ENCODE peak calls at places on chromosome 9, in six cellular contexts. S is astrocyte of the hippocampus, T is nephron progenitor cell, Z is NCI-H226, U is transverse colon, P is HuH-7. V is an unnamed sample.

GRCh38 chr9:14942037-14942436 is 31.8 kb upstream of the FREM1 start:
- DNase-seq in S (no peak), T (peak; percentile 10), Z (no peak), U (no peak), P (no peak), V (no peak)

GRCh38 chr9:108225371-108225905 is 630.3 kb downstream of the ACTL7B start:
- DNase-seq in S (no peak), T (no peak), Z (no peak), U (no peak), P (no peak), V (no peak)

GRCh38 chr9:132745911-132746709 is 75.8 kb downstream of the GTF3C4 start:
- DNase-seq in S (no peak), T (no peak), Z (no peak), U (no peak), P (no peak), V (no peak)

GRCh38 chr9:18473551-18474279 is at the start of gene ADAMTSL1:
- DNase-seq in S (peak; percentile 93), T (peak; percentile 58), Z (peak; percentile 31), U (peak; percentile 25), P (no peak), V (no peak)

GRCh38 chr9:125541840-125542243 is 165.2 kb downstream of the MAPKAP1 start:
- DNase-seq in S (peak; percentile 50), T (no peak), Z (no peak), U (no peak), P (no peak), V (no peak)

GRCh38 chr9:107630141-107630540 is 140.6 kb upstream of the KLF4 start:
- DNase-seq in S (no peak), T (no peak), Z (no peak), U (no peak), P (no peak), V (no peak)

GRCh38 chr9:17665450-17665849 is 86.6 kb downstream of the SH3GL2 start:
- DNase-seq in S (no peak), T (no peak), Z (no peak), U (no peak), P (no peak), V (no peak)

GRCh38 chr9:134290603-134291451 is 35.4 kb upstream of the RXRA start:
- DNase-seq in S (no peak), T (no peak), Z (no peak), U (no peak), P (no peak), V (no peak)

GRCh38 chr9:26210338-26210851 is 532.2 kb upstream of the TUSC1 start:
- DNase-seq in S (peak; percentile 11), T (peak; percentile 4), Z (no peak), U (no peak), P (no peak), V (no peak)

GRCh38 chr9:112081918-112082729 is 93.0 kb downstream of the SUSD1 start:
- DNase-seq in S (no peak), T (no peak), Z (no peak), U (no peak), P (no peak), V (no peak)

GRCh38 chr9:133759146-133759900 is 21.2 kb upstream of the SARDH start:
- DNase-seq in S (peak; percentile 20), T (no peak), Z (no peak), U (no peak), P (no peak), V (no peak)

GRCh38 chr9:129489838-129490582 is 130.9 kb downstream of the C9orf50 start:
- DNase-seq in S (peak; percentile 51), T (no peak), Z (peak; percentile 82), U (no peak), P (no peak), V (no peak)

V was measured in cortex of kidney.